ENCODE peak calls at places on chromosomes 6 and 20, in ten cellular contexts. O is fibroblast of lung, Q is fibroblast of pulmonary artery, C is PC-3, V is AG04450, P is cardiac muscle cell, J is cardiac fibroblast, Y is lung, H is HCT116, L is GM10248. G is an unnamed sample.

GRCh38 chr20:47487175-47487917 is 14.3 kb upstream of the NCOA3 start:
- DNase-seq in O (peak), Q (peak), C (no peak), V (no peak), P (no peak), J (peak), Y (no peak), H (no peak), L (peak), G (no peak)

GRCh38 chr20:48970681-48971370 is 49.3 kb downstream of the ARFGEF2 start:
- DNase-seq in O (no peak), Q (no peak), C (no peak), V (no peak), P (no peak), J (no peak), Y (no peak), H (no peak), L (no peak), G (no peak)

GRCh38 chr6:155472886-155473285 is 17.2 kb upstream of the NOX3 start:
- DNase-seq in O (peak), Q (peak), C (no peak), V (no peak), P (no peak), J (peak), Y (no peak), H (no peak), L (no peak), G (no peak)

GRCh38 chr6:62371395-62371794 is 85.4 kb upstream of the KHDRBS2 start:
- DNase-seq in O (no peak), Q (no peak), C (no peak), V (no peak), P (no peak), J (no peak), Y (no peak), H (no peak), L (no peak), G (no peak)

GRCh38 chr6:21135484-21136005 is 458.0 kb upstream of the SOX4 start:
- DNase-seq in O (no peak), Q (no peak), C (no peak), V (no peak), P (no peak), J (no peak), Y (no peak), H (no peak), L (no peak), G (no peak)

GRCh38 chr20:62065669-62066338 is at the start of gene TAF4:
- DNase-seq in O (peak), Q (peak), C (peak), V (peak), P (peak), J (peak), Y (peak), H (no peak), L (peak), G (peak)

GRCh38 chr20:63336232-63336752 is 24.9 kb downstream of the CHRNA4 start:
- DNase-seq in O (no peak), Q (no peak), C (no peak), V (no peak), P (no peak), J (no peak), Y (no peak), H (no peak), L (no peak), G (no peak)

GRCh38 chr6:83615025-83615999 is 93.6 kb downstream of the SNAP91 start:
- DNase-seq in O (peak), Q (peak), C (peak), V (peak), P (peak), J (peak), Y (no peak), H (peak), L (peak), G (peak)

GRCh38 chr6:33583591-33584155 is 3.6 kb upstream of the BAK1 start:
- DNase-seq in O (no peak), Q (no peak), C (peak), V (no peak), P (no peak), J (no peak), Y (no peak), H (no peak), L (no peak), G (no peak)

GRCh38 chr6:151537561-151537960 is 43.7 kb downstream of the CCDC170 start:
- DNase-seq in O (no peak), Q (no peak), C (no peak), V (no peak), P (no peak), J (no peak), Y (no peak), H (no peak), L (no peak), G (no peak)

GRCh38 chr6:97049254-97050004 is 124.9 kb downstream of the KLHL32 start:
- DNase-seq in O (no peak), Q (no peak), C (no peak), V (no peak), P (no peak), J (no peak), Y (no peak), H (no peak), L (peak), G (no peak)

GRCh38 chr6:45454008-45454911 is 76.5 kb upstream of the SUPT3H start:
- DNase-seq in O (peak), Q (peak), C (peak), V (peak), P (no peak), J (peak), Y (no peak), H (no peak), L (no peak), G (peak)

GRCh38 chr6:23174781-23175361 is 605.5 kb downstream of the HDGFL1 start:
- DNase-seq in O (peak), Q (peak), C (peak), V (peak), P (no peak), J (peak), Y (no peak), H (peak), L (no peak), G (peak)

GRCh38 chr6:158143700-158144099 is 24.4 kb downstream of the SERAC1 start:
- DNase-seq in O (no peak), Q (peak), C (peak), V (no peak), P (no peak), J (peak), Y (no peak), H (no peak), L (peak), G (peak)

DNA sequence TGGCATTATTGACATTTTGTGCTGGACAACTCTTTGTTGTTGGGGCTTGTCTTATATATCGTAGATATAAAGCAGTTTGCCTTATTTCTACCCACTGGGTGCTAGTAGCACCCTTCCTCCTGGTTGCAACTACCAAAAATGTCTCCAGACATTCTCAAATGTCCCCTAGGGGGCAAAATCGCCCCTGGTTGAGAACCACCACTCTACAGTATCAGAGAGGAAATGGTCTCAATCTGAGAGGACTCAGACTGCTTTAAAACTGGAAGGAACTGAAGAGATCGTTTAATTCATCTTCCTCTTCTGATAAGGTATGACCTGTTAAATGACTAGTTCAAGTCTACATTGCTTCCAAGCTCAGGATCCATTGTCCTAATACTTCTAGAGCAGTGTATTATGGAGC is 14.9 kb downstream of the SH3BGRL2 start:
- DNase-seq in O (no peak), Q (no peak), C (no peak), V (no peak), P (no peak), J (no peak), Y (no peak), H (no peak), L (no peak), G (no peak)
- TF ChIP-seq CTCF in O (no peak), Q (peak), C (peak), V (no peak), P (peak), J (no peak), Y (no peak), H (no peak), L (no peak), G (no peak)

GRCh38 chr6:107973594-107973993 is 15.6 kb upstream of the SEC63 start:
- DNase-seq in O (no peak), Q (no peak), C (peak), V (no peak), P (no peak), J (no peak), Y (no peak), H (no peak), L (no peak), G (no peak)
- TF ChIP-seq CTCF in O (no peak), Q (no peak), C (no peak), V (no peak), P (no peak), J (no peak), Y (no peak), H (no peak), L (no peak), G (no peak)

GRCh38 chr6:145272246-145272645 is 463.1 kb downstream of the EPM2A start:
- DNase-seq in O (no peak), Q (no peak), C (peak), V (no peak), P (no peak), J (no peak), Y (no peak), H (no peak), L (no peak), G (no peak)
- TF ChIP-seq CTCF in O (no peak), Q (no peak), C (no peak), V (no peak), P (no peak), J (no peak), Y (no peak), H (no peak), L (no peak), G (no peak)

GRCh38 chr6:42819803-42820508 is 38.1 kb downstream of the BICRAL start:
- DNase-seq in O (no peak), Q (peak), C (no peak), V (no peak), P (no peak), J (peak), Y (peak), H (no peak), L (no peak), G (no peak)
- TF ChIP-seq CTCF in O (peak), Q (peak), C (no peak), V (peak), P (peak), J (peak), Y (no peak), H (no peak), L (no peak), G (no peak)

GRCh38 chr6:38337819-38338465 is 301.8 kb downstream of the BTBD9 start:
- DNase-seq in O (peak), Q (peak), C (peak), V (peak), P (no peak), J (peak), Y (no peak), H (peak), L (no peak), G (peak)
- TF ChIP-seq CTCF in O (peak), Q (peak), C (peak), V (peak), P (peak), J (peak), Y (no peak), H (no peak), L (no peak), G (peak)

GRCh38 chr20:38342196-38342595 is 4.1 kb upstream of the LBP start:
- DNase-seq in O (no peak), Q (no peak), C (no peak), V (no peak), P (no peak), J (no peak), Y (no peak), H (no peak), L (no peak), G (no peak)

GRCh38 chr20:38338849-38339520 is 7.3 kb upstream of the LBP start:
- DNase-seq in O (no peak), Q (peak), C (peak), V (no peak), P (peak), J (peak), Y (no peak), H (no peak), L (no peak), G (peak)

GRCh38 chr20:38337561-38338140 is 8.6 kb upstream of the LBP start:
- DNase-seq in O (no peak), Q (peak), C (peak), V (no peak), P (peak), J (peak), Y (no peak), H (peak), L (no peak), G (peak)

GRCh38 chr20:38340693-38341092 is 5.6 kb upstream of the LBP start:
- DNase-seq in O (no peak), Q (no peak), C (no peak), V (no peak), P (no peak), J (no peak), Y (no peak), H (no peak), L (no peak), G (no peak)

GRCh38 chr20:38339993-38340392 is 6.3 kb upstream of the LBP start:
- DNase-seq in O (no peak), Q (no peak), C (no peak), V (no peak), P (no peak), J (no peak), Y (no peak), H (no peak), L (no peak), G (no peak)
- TF ChIP-seq CTCF in O (no peak), Q (no peak), C (no peak), V (no peak), P (no peak), J (no peak), Y (no peak), H (no peak), L (no peak), G (no peak)

GRCh38 chr20:60453388-60453787 is 495.2 kb downstream of the CDH26 start:
- DNase-seq in O (no peak), Q (no peak), C (no peak), V (no peak), P (no peak), J (no peak), Y (no peak), H (no peak), L (no peak), G (no peak)

GRCh38 chr20:60455272-60455671 is 497.0 kb downstream of the CDH26 start:
- DNase-seq in O (no peak), Q (no peak), C (no peak), V (no peak), P (peak), J (no peak), Y (no peak), H (no peak), L (no peak), G (no peak)

GRCh38 chr20:60459212-60459611 is 501.0 kb downstream of the CDH26 start:
- DNase-seq in O (no peak), Q (no peak), C (no peak), V (no peak), P (peak), J (no peak), Y (no peak), H (no peak), L (no peak), G (no peak)

GRCh38 chr20:60454491-60454890 is 496.3 kb downstream of the CDH26 start:
- DNase-seq in O (no peak), Q (no peak), C (no peak), V (no peak), P (no peak), J (no peak), Y (no peak), H (no peak), L (no peak), G (no peak)

DNA sequence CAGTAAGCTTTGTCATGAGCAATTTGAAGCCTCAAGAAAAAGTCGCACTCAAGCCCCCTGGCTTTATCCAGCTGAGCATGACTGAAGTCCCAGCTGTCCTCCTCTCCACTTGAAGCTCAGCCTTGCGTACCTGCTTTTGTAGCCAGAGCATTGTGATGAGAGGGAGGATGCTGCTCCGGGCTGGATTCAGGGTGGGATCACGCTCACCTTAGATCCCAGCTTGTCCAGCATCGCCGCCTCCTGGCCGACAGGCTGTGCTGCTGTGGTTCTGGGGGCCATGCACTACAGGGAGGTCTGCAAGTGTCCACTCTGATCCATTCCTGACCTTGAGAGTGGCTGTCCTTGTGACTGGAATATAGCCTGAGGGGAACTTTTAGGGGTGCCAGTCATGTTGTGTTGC is 495.6 kb downstream of the CDH26 start:
- DNase-seq in O (no peak), Q (no peak), C (no peak), V (no peak), P (peak), J (no peak), Y (no peak), H (no peak), L (no peak), G (no peak)
- TF ChIP-seq CTCF in O (no peak), Q (no peak), C (no peak), V (peak), P (no peak), J (no peak), Y (no peak), H (no peak), L (no peak), G (no peak)

DNA sequence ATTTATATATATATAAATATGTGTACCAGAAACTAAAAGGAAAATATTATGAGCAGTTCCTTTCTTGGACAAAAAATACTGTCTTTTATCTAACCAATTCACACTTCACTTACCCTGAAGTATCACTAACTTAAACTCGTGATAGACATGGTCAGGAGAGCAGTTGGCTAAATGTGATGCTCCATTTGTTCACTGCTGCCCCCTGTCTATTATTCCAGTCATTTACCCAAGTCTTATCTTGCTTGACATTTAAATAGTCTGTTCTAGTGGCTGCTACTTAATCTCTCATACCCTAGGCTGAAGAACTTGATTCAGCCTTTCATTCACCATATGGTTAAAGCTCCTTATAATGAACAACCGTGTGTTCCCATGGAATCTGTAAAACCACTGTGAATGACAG is 789.6 kb upstream of the EYS start:
- DNase-seq in O (no peak), Q (peak), C (peak), V (no peak), P (peak), J (no peak), Y (no peak), H (no peak), L (no peak), G (peak)
- TF ChIP-seq CTCF in O (peak), Q (peak), C (peak), V (peak), P (no peak), J (no peak), Y (no peak), H (no peak), L (no peak), G (peak)

GRCh38 chr20:33076662-33077398 is 2.6 kb upstream of the BPIFB4 start:
- DNase-seq in O (no peak), Q (no peak), C (peak), V (no peak), P (no peak), J (no peak), Y (no peak), H (peak), L (no peak), G (peak)
- TF ChIP-seq CTCF in O (peak), Q (peak), C (peak), V (peak), P (peak), J (no peak), Y (no peak), H (peak), L (peak), G (peak)

DNA sequence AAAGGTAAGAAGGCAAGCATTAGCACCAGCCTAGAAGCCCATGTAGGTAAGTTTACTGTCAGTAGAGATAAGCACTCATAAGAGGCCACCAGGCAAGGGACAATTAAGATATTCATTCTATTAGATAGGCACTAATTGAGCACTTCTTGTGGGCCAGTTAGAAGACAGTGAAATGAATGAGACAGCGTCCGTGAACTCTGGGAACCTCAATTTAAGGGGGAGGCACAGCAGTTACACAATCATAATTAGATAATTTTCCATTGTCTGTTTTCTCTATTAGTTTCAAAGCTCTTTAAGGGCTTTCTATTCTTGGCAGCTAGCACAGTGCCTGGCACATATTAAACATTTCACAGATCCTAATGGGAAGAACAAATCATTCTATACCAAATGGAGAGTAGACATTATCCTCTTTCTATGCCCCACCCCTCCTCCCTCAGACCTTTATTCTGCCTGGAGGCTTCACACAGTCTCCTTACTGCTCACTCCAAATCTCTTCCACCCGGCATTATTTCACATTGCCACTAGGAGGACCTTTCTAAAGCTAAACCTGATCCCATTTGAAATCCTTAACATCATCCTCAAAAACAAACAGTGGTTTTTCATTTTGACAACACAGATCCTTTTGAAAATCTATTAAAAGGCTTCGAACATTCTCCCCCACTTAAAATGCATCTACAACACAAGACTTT is 529.6 kb downstream of the ADGRB3 start:
- DNase-seq in O (no peak), Q (no peak), C (peak), V (no peak), P (peak), J (no peak), Y (no peak), H (no peak), L (no peak), G (peak)
- TF ChIP-seq CTCF in O (no peak), Q (peak), C (peak), V (peak), P (no peak), J (peak), Y (no peak), H (no peak), L (no peak), G (peak)

G was measured in MCF 10A.